ENCODE peak calls at places on chromosomes 7 and 10, in six cellular contexts. D is foreskin fibroblast; W is adipocyte; J is stimulated activated CD4-positive, alpha-beta T cell treated with anti-CD3 and anti-CD28 coated beads, Interleukin-4, amount 100 ng/mL, for 1 hour; B is hepatic stellate cell; F is IMR-90. A is an unnamed sample.

GRCh38 chr7:36015733-36016132 is 137.3 kb upstream of the EEPD1 start:
- DNase-seq in D (no peak), W (peak), J (no peak), B (peak), F (peak), A (no peak)

GRCh38 chr7:22420973-22421635 is 64.2 kb upstream of the RAPGEF5 start:
- DNase-seq in D (no peak), W (no peak), J (no peak), B (no peak), F (no peak), A (no peak)

GRCh38 chr7:23235688-23236280 is 10.8 kb upstream of the GPNMB start:
- DNase-seq in D (no peak), W (no peak), J (no peak), B (no peak), F (peak), A (no peak)

GRCh38 chr10:43958071-43958432 is 309.4 kb upstream of the ZNF32 start:
- DNase-seq in D (no peak), W (no peak), J (no peak), B (no peak), F (no peak), A (no peak)

GRCh38 chr7:47453093-47454056 is 128.5 kb downstream of the TNS3 start:
- DNase-seq in D (peak), W (peak), J (no peak), B (peak), F (peak), A (no peak)

GRCh38 chr10:70699659-70700174 is 27.4 kb downstream of the ADAMTS14 start:
- DNase-seq in D (no peak), W (no peak), J (no peak), B (no peak), F (no peak), A (no peak)

GRCh38 chr10:24930427-24930826 is 22.0 kb downstream of the PRTFDC1 start:
- DNase-seq in D (no peak), W (no peak), J (no peak), B (no peak), F (no peak), A (no peak)

GRCh38 chr7:21972397-21972784 is 26.7 kb upstream of the CDCA7L start:
- DNase-seq in D (no peak), W (no peak), J (no peak), B (no peak), F (no peak), A (peak)

GRCh38 chr7:155555116-155555695 is 8.8 kb upstream of the CNPY1 start:
- DNase-seq in D (no peak), W (no peak), J (no peak), B (no peak), F (no peak), A (no peak)

GRCh38 chr10:97072851-97073665 is 112.7 kb downstream of the SLIT1 start:
- DNase-seq in D (peak), W (peak), J (peak), B (peak), F (peak), A (peak)

GRCh38 chr7:95517458-95517857 is 31.7 kb downstream of the ASB4 start:
- DNase-seq in D (no peak), W (no peak), J (no peak), B (no peak), F (no peak), A (no peak)

GRCh38 chr7:142785841-142786250 is 15.1 kb downstream of the PRSS2 start:
- DNase-seq in D (no peak), W (no peak), J (peak), B (no peak), F (no peak), A (peak)

GRCh38 chr10:103552856-103553742 is 59.6 kb downstream of the NEURL1 start:
- DNase-seq in D (no peak), W (no peak), J (no peak), B (no peak), F (no peak), A (no peak)

GRCh38 chr10:28949005-28950004 is 272.0 kb downstream of the BAMBI start:
- DNase-seq in D (no peak), W (no peak), J (no peak), B (no peak), F (peak), A (no peak)

GRCh38 chr10:131746241-131746711 is 154.5 kb upstream of the PPP2R2D start:
- DNase-seq in D (no peak), W (no peak), J (no peak), B (no peak), F (no peak), A (no peak)

GRCh38 chr7:142745091-142745635 is 4.1 kb upstream of the PRSS1 start:
- DNase-seq in D (peak), W (no peak), J (no peak), B (no peak), F (peak), A (no peak)

GRCh38 chr7:71198391-71198790 is 66.4 kb downstream of the GALNT17 start:
- DNase-seq in D (no peak), W (no peak), J (no peak), B (no peak), F (no peak), A (no peak)

GRCh38 chr7:31603076-31603475 is 83.9 kb upstream of the PPP1R17 start:
- DNase-seq in D (no peak), W (no peak), J (no peak), B (no peak), F (no peak), A (no peak)

GRCh38 chr7:114100810-114101209 is 182.0 kb upstream of the PPP1R3A start:
- DNase-seq in D (no peak), W (no peak), J (no peak), B (no peak), F (no peak), A (no peak)

GRCh38 chr10:122471531-122472177 is 10.3 kb downstream of the HTRA1 start:
- DNase-seq in D (no peak), W (no peak), J (no peak), B (no peak), F (peak), A (no peak)

GRCh38 chr10:393346-393745 is 258.1 kb downstream of the ZMYND11 start:
- DNase-seq in D (no peak), W (no peak), J (no peak), B (no peak), F (no peak), A (no peak)

GRCh38 chr10:116774728-116775151 is 32.4 kb upstream of the HSPA12A start:
- DNase-seq in D (no peak), W (no peak), J (no peak), B (no peak), F (no peak), A (no peak)

GRCh38 chr10:109996225-109996624 is 11.6 kb upstream of the ADD3 start:
- DNase-seq in D (no peak), W (no peak), J (no peak), B (no peak), F (no peak), A (no peak)

GRCh38 chr10:124462348-124462695 is 699 bp downstream of the LHPP start:
- DNase-seq in D (no peak), W (no peak), J (no peak), B (no peak), F (no peak), A (no peak)

GRCh38 chr7:150377116-150377979 is 1.8 kb upstream of the ZNF775 start:
- DNase-seq in D (no peak), W (no peak), J (no peak), B (no peak), F (no peak), A (no peak)

GRCh38 chr7:28018851-28019465 is 161.6 kb downstream of the JAZF1 start:
- DNase-seq in D (no peak), W (no peak), J (no peak), B (no peak), F (peak), A (no peak)

GRCh38 chr10:86535057-86535882 is 13.7 kb upstream of the WAPL start:
- DNase-seq in D (peak), W (no peak), J (peak), B (peak), F (no peak), A (no peak)

GRCh38 chr10:121539757-121540156 is 58.5 kb downstream of the FGFR2 start:
- DNase-seq in D (no peak), W (no peak), J (no peak), B (no peak), F (no peak), A (no peak)

GRCh38 chr10:102918817-102919236 is 733 bp downstream of the CNNM2 start:
- DNase-seq in D (no peak), W (peak), J (peak), B (no peak), F (no peak), A (no peak)

GRCh38 chr10:31536297-31536696 is 217.3 kb downstream of the ZEB1 start:
- DNase-seq in D (peak), W (peak), J (no peak), B (no peak), F (no peak), A (no peak)